ENCODE peak calls at places on chromosomes 2 and 18, in five cellular contexts. G is Right ventricle myocardium superior, W is GM23248, R is GM20000, C is cardiac septum. I is an unnamed sample.

GRCh38 chr2:240995041-240995960 is 3.1 kb upstream of the SNED1 start:
- DNase-seq in C (peak), G (no peak), R (no peak), W (no peak), I (peak)

GRCh38 chr2:66845307-66845706 is 410.4 kb downstream of the MEIS1 start:
- DNase-seq in G (no peak), W (peak), C (no peak), R (no peak), I (no peak)

GRCh38 chr18:44848931-44849330 is 168.2 kb downstream of the SETBP1 start:
- DNase-seq in W (no peak), G (no peak), R (no peak), C (no peak), I (no peak)

GRCh38 chr2:52934354-52934898 is 833.2 kb upstream of the CHAC2 start:
- DNase-seq in C (no peak), G (no peak), W (peak), R (no peak), I (no peak)

GRCh38 chr2:200369886-200370285 is 63.4 kb downstream of the SPATS2L start:
- DNase-seq in G (no peak), R (no peak), W (no peak), C (no peak), I (no peak)

GRCh38 chr2:17644997-17645715 is 104.7 kb downstream of the VSNL1 start:
- DNase-seq in G (no peak), W (peak), C (no peak), R (no peak), I (no peak)

GRCh38 chr18:52903858-52904257 is 563.9 kb downstream of the DCC start:
- DNase-seq in W (peak), R (peak), G (no peak), C (no peak), I (no peak)

GRCh38 chr2:85255813-85256581 is 71.8 kb downstream of the TGOLN2 start:
- DNase-seq in G (no peak), R (no peak), W (peak), C (no peak), I (no peak)

GRCh38 chr2:117485588-117485987 is 328.9 kb upstream of the DDX18 start:
- DNase-seq in W (no peak), G (no peak), C (no peak), R (no peak), I (no peak)

GRCh38 chr2:36373149-36373880 is 17.7 kb downstream of the CRIM1 start:
- DNase-seq in W (peak), C (no peak), G (no peak), R (no peak), I (no peak)

GRCh38 chr2:70887208-70887549 is 48.5 kb upstream of the ATP6V1B1 start:
- DNase-seq in W (no peak), C (no peak), G (no peak), R (no peak), I (no peak)

GRCh38 chr2:42905341-42906114 is 113.1 kb upstream of the HAAO start:
- DNase-seq in C (peak), G (peak), R (no peak), W (peak), I (no peak)

GRCh38 chr2:172052000-172052983 is 33.0 kb upstream of the DLX1 start:
- DNase-seq in G (no peak), W (no peak), C (no peak), R (peak), I (no peak)

GRCh38 chr2:173359231-173359630 is 4.6 kb downstream of the CDCA7 start:
- DNase-seq in C (no peak), R (peak), W (no peak), G (no peak), I (no peak)

GRCh38 chr2:134307334-134307733 is 53.5 kb downstream of the MGAT5 start:
- DNase-seq in C (no peak), W (no peak), R (no peak), G (no peak), I (no peak)

GRCh38 chr18:37405772-37406171 is 159.8 kb downstream of the CELF4 start:
- DNase-seq in G (no peak), R (no peak), C (no peak), W (no peak), I (no peak)

GRCh38 chr2:101571951-101572350 is 97.0 kb upstream of the RFX8 start:
- DNase-seq in C (no peak), R (no peak), G (no peak), W (no peak), I (no peak)

GRCh38 chr2:9234680-9235387 is 28.2 kb downstream of the ASAP2 start:
- DNase-seq in W (peak), R (no peak), G (no peak), C (no peak), I (peak)

GRCh38 chr18:25332002-25332401 is 20.0 kb downstream of the ZNF521 start:
- DNase-seq in G (no peak), W (peak), C (no peak), R (no peak), I (no peak)

GRCh38 chr2:205270689-205271088 is 411.6 kb upstream of the NRP2 start:
- DNase-seq in R (no peak), W (no peak), G (no peak), C (no peak), I (no peak)

GRCh38 chr2:188984126-188984525 is 10.0 kb downstream of the COL3A1 start:
- DNase-seq in G (no peak), C (no peak), R (no peak), W (peak), I (no peak)

GRCh38 chr2:173708757-173709156 is 256.4 kb downstream of the SP3 start:
- DNase-seq in W (no peak), C (no peak), R (no peak), G (no peak), I (no peak)

GRCh38 chr2:159571540-159572260 is 44.6 kb downstream of the BAZ2B start:
- DNase-seq in G (no peak), C (no peak), R (no peak), W (no peak), I (no peak)

GRCh38 chr2:120685403-120686297 is 50.0 kb upstream of the GLI2 start:
- DNase-seq in C (no peak), G (no peak), R (no peak), W (peak), I (peak)

GRCh38 chr18:59517446-59518171 is 158.5 kb upstream of the LMAN1 start:
- DNase-seq in W (peak), R (no peak), C (no peak), G (no peak), I (no peak)

GRCh38 chr2:23647563-23647962 is 262.6 kb downstream of the KLHL29 start:
- DNase-seq in C (no peak), G (no peak), R (no peak), W (no peak), I (peak)

GRCh38 chr2:176092270-176093144 is at the start of gene HOXD13:
- DNase-seq in G (no peak), R (no peak), C (peak), W (peak), I (peak)

GRCh38 chr18:79585395-79586370 is 93.9 kb upstream of the CTDP1 start:
- DNase-seq in G (peak), C (peak), W (no peak), R (no peak), I (peak)

GRCh38 chr2:96950391-96951124 is 35.8 kb downstream of the FAM178B start:
- DNase-seq in G (peak), C (no peak), R (no peak), W (no peak), I (peak)

GRCh38 chr18:40851014-40851429 is 1104.0 kb upstream of the PIK3C3 start:
- DNase-seq in R (no peak), C (no peak), G (no peak), W (peak), I (no peak)

GRCh38 chr2:98091738-98092137 is 4.8 kb downstream of the VWA3B start:
- DNase-seq in C (no peak), G (no peak), R (no peak), W (no peak), I (no peak)

GRCh38 chr2:43944915-43945314 is 50.9 kb downstream of the LRPPRC start:
- DNase-seq in G (no peak), R (no peak), W (no peak), C (no peak), I (no peak)

GRCh38 chr2:98020992-98021713 is 25.4 kb upstream of the TMEM131 start:
- DNase-seq in G (no peak), R (no peak), W (no peak), C (no peak), I (no peak)

GRCh38 chr2:112750560-112750843 is 13.9 kb downstream of the CKAP2L start:
- DNase-seq in R (no peak), G (no peak), C (no peak), W (peak), I (no peak)

GRCh38 chr2:37589298-37589697 is 82.1 kb downstream of the CDC42EP3 start:
- DNase-seq in W (peak), R (peak), C (no peak), G (no peak), I (no peak)

GRCh38 chr18:67199993-67200617 is 316.4 kb downstream of the DSEL start:
- DNase-seq in C (no peak), W (peak), R (peak), G (no peak), I (no peak)